ENCODE peak calls at places on chromosomes 3 and 15, in seven cellular contexts. One of them, this sample, is unnamed. For H3K27me3 and H3K4me1, the result is how much of the 10 kb centered on the place peaks cover.

GRCh38 chr15:70466895-70467529 is 296.3 kb downstream of the UACA start:
- DNase-seq in PC-9: peak
- DNase-seq in body of pancreas: peak
- DNase-seq in Peyer's patch: peak
- DNase-seq in breast epithelium: no peak
- DNase-seq in psoas muscle: no peak
- DNase-seq in IMR-90: peak
- DNase-seq in this sample: peak

GRCh38 chr15:73906346-73907017 is 19.8 kb upstream of the LOXL1 start:
- DNase-seq in PC-9: no peak
- DNase-seq in body of pancreas: no peak
- DNase-seq in Peyer's patch: no peak
- DNase-seq in breast epithelium: no peak
- DNase-seq in psoas muscle: peak
- DNase-seq in IMR-90: peak
- DNase-seq in this sample: no peak

GRCh38 chr3:184133840-184134745 is 1.1 kb upstream of the EIF2B5 start:
- DNase-seq in PC-9: peak
- DNase-seq in body of pancreas: peak
- DNase-seq in Peyer's patch: peak
- DNase-seq in breast epithelium: peak
- DNase-seq in psoas muscle: peak
- DNase-seq in IMR-90: peak
- DNase-seq in this sample: peak

GRCh38 chr3:71584216-71585061 is 911 bp upstream of the FOXP1 start:
- DNase-seq in PC-9: peak
- DNase-seq in body of pancreas: peak
- DNase-seq in Peyer's patch: peak
- DNase-seq in breast epithelium: peak
- DNase-seq in psoas muscle: peak
- DNase-seq in IMR-90: peak
- DNase-seq in this sample: peak

GRCh38 chr3:123292321-123293310 is 90.9 kb downstream of the SEC22A start:
- DNase-seq in PC-9: no peak
- DNase-seq in body of pancreas: no peak
- DNase-seq in Peyer's patch: no peak
- DNase-seq in breast epithelium: no peak
- DNase-seq in psoas muscle: peak
- DNase-seq in IMR-90: no peak
- DNase-seq in this sample: no peak

GRCh38 chr3:1275495-1275894 is 182.7 kb downstream of the CNTN6 start:
- DNase-seq in PC-9: no peak
- DNase-seq in body of pancreas: peak
- DNase-seq in Peyer's patch: no peak
- DNase-seq in breast epithelium: no peak
- DNase-seq in psoas muscle: no peak
- DNase-seq in IMR-90: no peak
- DNase-seq in this sample: no peak

GRCh38 chr15:57611938-57612337 is 20.2 kb downstream of the MYZAP start:
- DNase-seq in PC-9: peak
- DNase-seq in body of pancreas: peak
- DNase-seq in Peyer's patch: peak
- DNase-seq in breast epithelium: no peak
- DNase-seq in psoas muscle: no peak
- DNase-seq in IMR-90: no peak
- DNase-seq in this sample: peak

GRCh38 chr15:99123706-99124451 is 19.0 kb downstream of the SYNM start:
- DNase-seq in PC-9: peak
- DNase-seq in body of pancreas: peak
- DNase-seq in Peyer's patch: peak
- DNase-seq in breast epithelium: peak
- DNase-seq in psoas muscle: peak
- DNase-seq in IMR-90: peak
- DNase-seq in this sample: peak

GRCh38 chr15:85733415-85733814 is 61.3 kb downstream of the KLHL25 start:
- DNase-seq in PC-9: no peak
- DNase-seq in body of pancreas: no peak
- DNase-seq in Peyer's patch: no peak
- DNase-seq in breast epithelium: no peak
- DNase-seq in psoas muscle: no peak
- DNase-seq in IMR-90: no peak
- DNase-seq in this sample: no peak

GRCh38 chr15:100224206-100225185 is 117.3 kb downstream of the ADAMTS17 start:
- DNase-seq in PC-9: peak
- DNase-seq in body of pancreas: no peak
- DNase-seq in Peyer's patch: no peak
- DNase-seq in breast epithelium: no peak
- DNase-seq in psoas muscle: no peak
- DNase-seq in IMR-90: no peak
- DNase-seq in this sample: no peak

GRCh38 chr15:101647251-101647650 is 4.9 kb downstream of the TM2D3 start:
- DNase-seq in PC-9: no peak
- DNase-seq in body of pancreas: no peak
- DNase-seq in Peyer's patch: no peak
- DNase-seq in breast epithelium: no peak
- DNase-seq in psoas muscle: no peak
- DNase-seq in IMR-90: no peak
- DNase-seq in this sample: no peak

DNA sequence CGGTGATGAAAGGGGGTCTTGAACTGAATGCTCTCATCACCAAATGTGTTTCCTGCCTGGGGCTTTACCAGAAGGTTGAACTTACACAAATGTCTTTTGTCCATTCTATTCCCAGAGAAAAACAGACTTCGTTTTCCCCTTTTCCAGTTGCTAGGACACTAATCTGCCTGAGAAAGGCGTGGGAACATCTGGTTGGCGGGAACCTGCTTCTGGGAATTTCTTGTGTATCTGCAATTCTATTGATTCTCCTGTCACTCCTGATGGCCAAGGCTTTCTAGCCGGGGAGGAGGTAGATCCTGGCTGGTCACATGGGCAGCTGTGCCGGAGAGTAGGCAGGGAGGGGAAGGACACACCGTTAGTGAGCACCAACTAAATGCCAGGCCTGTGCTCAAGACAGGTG is 31.1 kb upstream of the CCDC174 start:
- DNase-seq in PC-9: no peak
- DNase-seq in body of pancreas: peak
- DNase-seq in Peyer's patch: no peak
- DNase-seq in breast epithelium: no peak
- DNase-seq in psoas muscle: no peak
- DNase-seq in IMR-90: no peak
- DNase-seq in this sample: no peak
- H3K27me3 ChIP-seq in PC-9: under half
- H3K27me3 ChIP-seq in body of pancreas: under half
- H3K27me3 ChIP-seq in Peyer's patch: under half
- H3K27me3 ChIP-seq in breast epithelium: under half
- H3K27me3 ChIP-seq in psoas muscle: under half
- H3K27me3 ChIP-seq in IMR-90: under half
- H3K27me3 ChIP-seq in this sample: under half

GRCh38 chr3:39180183-39180545 is 12.2 kb downstream of the XIRP1 start:
- DNase-seq in PC-9: no peak
- DNase-seq in body of pancreas: no peak
- DNase-seq in Peyer's patch: peak
- DNase-seq in breast epithelium: no peak
- DNase-seq in psoas muscle: no peak
- DNase-seq in IMR-90: no peak
- DNase-seq in this sample: no peak
- H3K4me1 ChIP-seq in PC-9: under half
- H3K4me1 ChIP-seq in body of pancreas: half or more
- H3K4me1 ChIP-seq in Peyer's patch: under half
- H3K4me1 ChIP-seq in breast epithelium: under half
- H3K4me1 ChIP-seq in psoas muscle: under half
- H3K4me1 ChIP-seq in IMR-90: under half
- H3K4me1 ChIP-seq in this sample: under half

GRCh38 chr3:176872771-176873209 is 324.5 kb downstream of the TBL1XR1 start:
- DNase-seq in PC-9: peak
- DNase-seq in body of pancreas: peak
- DNase-seq in Peyer's patch: peak
- DNase-seq in breast epithelium: no peak
- DNase-seq in psoas muscle: no peak
- DNase-seq in IMR-90: peak
- DNase-seq in this sample: peak
- TF ChIP-seq CTCF in PC-9: peak
- TF ChIP-seq CTCF in body of pancreas: peak
- TF ChIP-seq CTCF in Peyer's patch: peak
- TF ChIP-seq CTCF in breast epithelium: peak
- TF ChIP-seq CTCF in psoas muscle: peak
- TF ChIP-seq CTCF in IMR-90: peak
- TF ChIP-seq CTCF in this sample: peak

GRCh38 chr3:128475355-128475754 is 8.7 kb upstream of the DNAJB8 start:
- DNase-seq in PC-9: no peak
- DNase-seq in body of pancreas: no peak
- DNase-seq in Peyer's patch: no peak
- DNase-seq in breast epithelium: no peak
- DNase-seq in psoas muscle: no peak
- DNase-seq in IMR-90: no peak
- DNase-seq in this sample: no peak

GRCh38 chr3:128471720-128472119 is 5.0 kb upstream of the DNAJB8 start:
- DNase-seq in PC-9: no peak
- DNase-seq in body of pancreas: no peak
- DNase-seq in Peyer's patch: no peak
- DNase-seq in breast epithelium: no peak
- DNase-seq in psoas muscle: no peak
- DNase-seq in IMR-90: no peak
- DNase-seq in this sample: no peak

GRCh38 chr3:128473180-128473519 is 6.5 kb upstream of the DNAJB8 start:
- DNase-seq in PC-9: no peak
- DNase-seq in body of pancreas: peak
- DNase-seq in Peyer's patch: no peak
- DNase-seq in breast epithelium: no peak
- DNase-seq in psoas muscle: no peak
- DNase-seq in IMR-90: no peak
- DNase-seq in this sample: no peak

GRCh38 chr3:128472462-128473179 is 5.9 kb upstream of the DNAJB8 start:
- DNase-seq in PC-9: no peak
- DNase-seq in body of pancreas: peak
- DNase-seq in Peyer's patch: no peak
- DNase-seq in breast epithelium: no peak
- DNase-seq in psoas muscle: no peak
- DNase-seq in IMR-90: no peak
- DNase-seq in this sample: no peak

GRCh38 chr3:128473737-128474136 is 7.0 kb upstream of the DNAJB8 start:
- DNase-seq in PC-9: no peak
- DNase-seq in body of pancreas: no peak
- DNase-seq in Peyer's patch: no peak
- DNase-seq in breast epithelium: no peak
- DNase-seq in psoas muscle: no peak
- DNase-seq in IMR-90: no peak
- DNase-seq in this sample: no peak
- H3K27me3 ChIP-seq in PC-9: under half
- H3K27me3 ChIP-seq in body of pancreas: under half
- H3K27me3 ChIP-seq in Peyer's patch: under half
- H3K27me3 ChIP-seq in breast epithelium: under half
- H3K27me3 ChIP-seq in psoas muscle: under half
- H3K27me3 ChIP-seq in IMR-90: half or more
- H3K27me3 ChIP-seq in this sample: under half

GRCh38 chr15:67146214-67146613 is 80.8 kb downstream of the SMAD3 start:
- DNase-seq in PC-9: no peak
- DNase-seq in body of pancreas: peak
- DNase-seq in Peyer's patch: peak
- DNase-seq in breast epithelium: no peak
- DNase-seq in psoas muscle: peak
- DNase-seq in IMR-90: peak
- DNase-seq in this sample: peak
- H3K4me1 ChIP-seq in PC-9: half or more
- H3K4me1 ChIP-seq in body of pancreas: half or more
- H3K4me1 ChIP-seq in Peyer's patch: under half
- H3K4me1 ChIP-seq in breast epithelium: under half
- H3K4me1 ChIP-seq in psoas muscle: half or more
- H3K4me1 ChIP-seq in IMR-90: half or more
- H3K4me1 ChIP-seq in this sample: half or more

GRCh38 chr3:48664313-48664644 is 1.6 kb upstream of the CELSR3 start:
- DNase-seq in PC-9: no peak
- DNase-seq in body of pancreas: no peak
- DNase-seq in Peyer's patch: no peak
- DNase-seq in breast epithelium: no peak
- DNase-seq in psoas muscle: no peak
- DNase-seq in IMR-90: no peak
- DNase-seq in this sample: no peak
- TF ChIP-seq CTCF in PC-9: peak
- TF ChIP-seq CTCF in body of pancreas: no peak
- TF ChIP-seq CTCF in Peyer's patch: no peak
- TF ChIP-seq CTCF in breast epithelium: no peak
- TF ChIP-seq CTCF in psoas muscle: peak
- TF ChIP-seq CTCF in IMR-90: no peak
- TF ChIP-seq CTCF in this sample: no peak

DNA sequence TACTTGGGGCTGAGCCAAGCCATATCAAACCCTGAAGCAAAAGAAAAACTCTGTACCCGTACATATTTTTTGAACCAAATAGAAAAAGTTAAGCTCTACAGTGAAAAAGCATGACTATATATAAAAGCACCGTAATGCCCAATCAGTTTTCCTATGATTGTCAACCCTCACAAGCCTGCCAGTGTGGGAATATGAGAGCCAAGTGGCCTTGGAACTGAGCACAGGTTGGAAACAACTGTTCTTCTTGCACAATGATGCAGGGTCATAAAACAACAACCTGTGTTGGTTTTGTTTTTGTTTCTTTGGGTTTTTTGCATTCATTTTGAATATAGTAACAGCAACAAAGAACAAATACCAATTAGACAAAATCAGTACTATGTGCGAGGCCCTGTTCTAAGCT is 3.5 kb upstream of the ERC2 start:
- DNase-seq in PC-9: no peak
- DNase-seq in body of pancreas: peak
- DNase-seq in Peyer's patch: no peak
- DNase-seq in breast epithelium: no peak
- DNase-seq in psoas muscle: no peak
- DNase-seq in IMR-90: no peak
- DNase-seq in this sample: no peak
- H3K27me3 ChIP-seq in PC-9: under half
- H3K27me3 ChIP-seq in body of pancreas: under half
- H3K27me3 ChIP-seq in Peyer's patch: under half
- H3K27me3 ChIP-seq in breast epithelium: under half
- H3K27me3 ChIP-seq in psoas muscle: under half
- H3K27me3 ChIP-seq in IMR-90: under half
- H3K27me3 ChIP-seq in this sample: under half

This sample was measured in PC-3.